ENCODE peak calls at places on chromosome 1, in eight cellular contexts. L is CD8-positive, alpha-beta T cell; X is OCI-LY7; P is AG09319; D is tibial nerve; T is mucosa of descending colon; N is HFF-Myc; S is breast epithelium. J is an unnamed sample.

GRCh38 chr1:109347511-109347910 is 40.7 kb upstream of the MYBPHL start:
- DNase-seq in L (no peak), X (no peak), P (no peak), D (no peak), T (no peak), N (no peak), S (no peak), J (no peak)

GRCh38 chr1:179803916-179804315 is 60.8 kb downstream of the FAM163A start:
- DNase-seq in L (no peak), X (no peak), P (no peak), D (no peak), T (no peak), N (no peak), S (no peak), J (no peak)

GRCh38 chr1:159929155-159930051 is 4.1 kb upstream of the TAGLN2 start:
- DNase-seq in L (no peak), X (no peak), P (no peak), D (no peak), T (peak), N (no peak), S (no peak), J (no peak)

GRCh38 chr1:66518654-66519053 is 15.3 kb upstream of the SGIP1 start:
- DNase-seq in L (no peak), X (no peak), P (no peak), D (no peak), T (no peak), N (no peak), S (no peak), J (no peak)

GRCh38 chr1:174883361-174883760 is 116.4 kb upstream of the CACYBP start:
- DNase-seq in L (no peak), X (no peak), P (peak), D (no peak), T (no peak), N (peak), S (no peak), J (no peak)

GRCh38 chr1:236147068-236147467 is 4.7 kb downstream of the GPR137B start:
- DNase-seq in L (no peak), X (no peak), P (no peak), D (no peak), T (peak), N (no peak), S (no peak), J (no peak)

GRCh38 chr1:33086384-33086850 is 5.5 kb downstream of the AZIN2 start:
- DNase-seq in L (no peak), X (peak), P (peak), D (peak), T (peak), N (no peak), S (peak), J (peak)

GRCh38 chr1:63051886-63052285 is 268.0 kb downstream of the ATG4C start:
- DNase-seq in L (no peak), X (no peak), P (no peak), D (no peak), T (no peak), N (no peak), S (no peak), J (no peak)

GRCh38 chr1:226108935-226109828 is 46.7 kb downstream of the H3-3A start:
- DNase-seq in L (no peak), X (no peak), P (no peak), D (no peak), T (no peak), N (no peak), S (no peak), J (no peak)

GRCh38 chr1:46617108-46617694 is 590 bp upstream of the MOB3C start:
- DNase-seq in L (no peak), X (no peak), P (no peak), D (no peak), T (no peak), N (no peak), S (no peak), J (no peak)

GRCh38 chr1:184061396-184062003 is 10.0 kb downstream of the TSEN15 start:
- DNase-seq in L (no peak), X (no peak), P (no peak), D (no peak), T (no peak), N (no peak), S (no peak), J (no peak)

GRCh38 chr1:175287849-175288248 is 95.3 kb upstream of the KIAA0040 start:
- DNase-seq in L (no peak), X (no peak), P (no peak), D (no peak), T (no peak), N (no peak), S (no peak), J (no peak)

GRCh38 chr1:96187027-96187426 is 534.6 kb upstream of the PTBP2 start:
- DNase-seq in L (no peak), X (no peak), P (no peak), D (no peak), T (no peak), N (no peak), S (no peak), J (no peak)

GRCh38 chr1:97277891-97278662 is 556.5 kb downstream of the PTBP2 start:
- DNase-seq in L (no peak), X (no peak), P (peak), D (no peak), T (no peak), N (peak), S (no peak), J (no peak)

GRCh38 chr1:66476774-66477173 is 57.2 kb upstream of the SGIP1 start:
- DNase-seq in L (no peak), X (no peak), P (no peak), D (no peak), T (no peak), N (no peak), S (no peak), J (no peak)

GRCh38 chr1:204574856-204575145 is 58.6 kb downstream of the MDM4 start:
- DNase-seq in L (no peak), X (no peak), P (no peak), D (no peak), T (no peak), N (peak), S (no peak), J (no peak)

GRCh38 chr1:22249928-22250680 is 107.2 kb upstream of the WNT4 start:
- DNase-seq in L (no peak), X (no peak), P (no peak), D (no peak), T (no peak), N (peak), S (no peak), J (no peak)

GRCh38 chr1:57431400-57431799 is 7.5 kb upstream of the DAB1 start:
- DNase-seq in L (no peak), X (no peak), P (no peak), D (no peak), T (no peak), N (no peak), S (no peak), J (no peak)

GRCh38 chr1:235343726-235344125 is 15.4 kb downstream of the GGPS1 start:
- DNase-seq in L (no peak), X (no peak), P (no peak), D (no peak), T (no peak), N (no peak), S (no peak), J (no peak)

GRCh38 chr1:35899941-35900340 is 16.9 kb downstream of the AGO1 start:
- DNase-seq in L (no peak), X (no peak), P (no peak), D (no peak), T (no peak), N (no peak), S (no peak), J (no peak)

GRCh38 chr1:69967245-69967766 is 238.1 kb downstream of the LRRC40 start:
- DNase-seq in L (no peak), X (peak), P (no peak), D (no peak), T (no peak), N (no peak), S (no peak), J (no peak)

GRCh38 chr1:227033880-227034279 is 93.8 kb downstream of the COQ8A start:
- DNase-seq in L (no peak), X (no peak), P (no peak), D (no peak), T (no peak), N (no peak), S (no peak), J (no peak)

GRCh38 chr1:185477638-185478216 is 160.7 kb upstream of the IVNS1ABP start:
- DNase-seq in L (no peak), X (no peak), P (no peak), D (no peak), T (peak), N (no peak), S (no peak), J (no peak)

GRCh38 chr1:92709738-92710137 is 75.2 kb downstream of the EVI5 start:
- DNase-seq in L (no peak), X (no peak), P (no peak), D (no peak), T (peak), N (peak), S (no peak), J (no peak)

GRCh38 chr1:202199141-202199889 is 5.7 kb downstream of the LGR6 start:
- DNase-seq in L (no peak), X (no peak), P (no peak), D (no peak), T (peak), N (no peak), S (no peak), J (no peak)

GRCh38 chr1:175887981-175888428 is 144.6 kb upstream of the TNR start:
- DNase-seq in L (no peak), X (peak), P (no peak), D (peak), T (peak), N (peak), S (no peak), J (peak)

GRCh38 chr1:155834296-155834926 is 22.6 kb downstream of the GON4L start:
- DNase-seq in L (no peak), X (no peak), P (no peak), D (no peak), T (no peak), N (no peak), S (no peak), J (no peak)

GRCh38 chr1:61636814-61637213 is 88.1 kb downstream of the TM2D1 start:
- DNase-seq in L (no peak), X (no peak), P (no peak), D (no peak), T (no peak), N (no peak), S (no peak), J (no peak)

DNA sequence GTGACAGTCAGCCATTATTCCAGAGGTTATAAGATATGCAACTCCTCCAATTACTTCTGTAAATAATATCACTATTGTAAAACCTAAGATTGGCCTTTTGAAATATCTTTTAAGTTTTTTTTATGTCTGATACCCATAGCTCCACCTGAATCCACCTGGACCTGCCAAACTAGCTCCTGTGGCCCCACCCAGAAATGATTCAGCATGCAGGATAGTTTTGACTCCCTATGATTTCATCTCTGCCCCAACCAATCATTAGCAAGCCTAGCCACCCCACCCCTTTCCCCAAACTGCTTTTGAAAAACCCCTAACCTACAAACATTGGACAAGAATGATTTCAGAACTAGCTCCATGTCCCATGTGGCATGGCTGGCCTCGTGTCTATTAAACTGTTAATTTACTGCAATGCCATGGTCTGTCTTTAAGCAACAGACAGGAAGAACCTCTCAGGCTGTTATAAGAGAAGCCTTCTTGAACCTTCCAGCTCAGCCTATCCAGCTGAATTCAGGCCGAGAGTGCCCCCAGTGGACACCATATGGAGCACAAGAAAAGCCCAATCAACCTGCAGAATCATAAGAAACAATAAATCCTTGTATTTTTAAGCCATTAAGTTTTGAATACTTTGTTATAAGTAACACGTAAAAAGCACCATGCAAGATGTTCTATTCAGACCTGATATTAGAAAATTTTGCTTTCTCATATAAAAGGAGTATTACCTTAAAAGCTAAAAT is 263.0 kb upstream of the ZRANB2 start:
- DNase-seq in L (no peak), X (peak), P (no peak), D (no peak), T (no peak), N (no peak), S (no peak), J (no peak)
- TF ChIP-seq CTCF in L (no peak), X (peak), P (no peak), D (no peak), T (no peak), N (peak), S (no peak), J (peak)

GRCh38 chr1:12049625-12050024 is 13.5 kb upstream of the TNFRSF8 start:
- DNase-seq in L (no peak), X (no peak), P (no peak), D (no peak), T (no peak), N (no peak), S (no peak), J (no peak)
- TF ChIP-seq CTCF in L (no peak), X (peak), P (no peak), D (no peak), T (no peak), N (no peak), S (no peak), J (peak)

DNA sequence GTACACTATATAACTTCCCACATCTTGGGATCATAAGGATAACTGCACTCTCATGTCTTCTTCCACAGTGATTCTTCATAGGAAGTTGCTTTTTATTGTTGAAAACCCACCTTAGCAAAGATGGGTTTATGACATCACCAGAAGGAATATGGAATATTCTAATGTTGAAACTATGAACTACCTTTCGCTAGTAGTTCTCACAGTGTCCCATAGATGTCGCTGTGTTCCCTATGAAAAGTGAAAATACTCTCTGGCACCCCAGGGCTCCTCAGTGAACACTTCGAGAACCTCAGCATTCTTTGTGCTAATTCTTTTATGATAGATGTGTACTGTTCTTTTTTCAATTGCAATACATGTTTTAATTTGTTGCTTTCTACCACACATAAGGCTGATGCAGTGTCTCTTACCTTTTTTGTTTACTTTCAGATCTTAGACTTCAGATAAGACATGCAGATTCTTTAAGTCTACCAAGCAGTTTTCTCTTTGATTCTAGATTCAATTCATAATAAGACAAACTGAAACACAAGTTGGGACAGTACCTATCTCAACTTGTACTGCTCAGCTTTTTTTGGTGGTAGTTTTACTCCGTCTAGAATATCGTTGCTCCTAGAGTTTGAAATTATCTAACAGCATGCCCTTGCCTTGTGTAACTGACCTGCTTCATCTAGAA is 90.8 kb downstream of the GTF2B start:
- DNase-seq in L (no peak), X (peak), P (no peak), D (no peak), T (peak), N (no peak), S (no peak), J (no peak)
- TF ChIP-seq CTCF in L (peak), X (peak), P (peak), D (peak), T (peak), N (peak), S (peak), J (peak)

GRCh38 chr1:189880135-189880534 is 597.5 kb downstream of the BRINP3 start:
- DNase-seq in L (no peak), X (no peak), P (no peak), D (no peak), T (no peak), N (no peak), S (no peak), J (no peak)
- TF ChIP-seq CTCF in L (no peak), X (no peak), P (no peak), D (no peak), T (no peak), N (no peak), S (no peak), J (no peak)

GRCh38 chr1:119544165-119544762 is 37.3 kb downstream of the HSD3B1 start:
- DNase-seq in L (no peak), X (peak), P (no peak), D (no peak), T (peak), N (no peak), S (no peak), J (no peak)
- TF ChIP-seq CTCF in L (no peak), X (peak), P (peak), D (no peak), T (no peak), N (peak), S (no peak), J (peak)

GRCh38 chr1:206909883-206910318 is 11.8 kb downstream of the FCMR start:
- DNase-seq in L (no peak), X (no peak), P (no peak), D (no peak), T (no peak), N (no peak), S (no peak), J (no peak)

GRCh38 chr1:206909167-206909882 is 12.1 kb downstream of the IL24 start:
- DNase-seq in L (no peak), X (no peak), P (no peak), D (peak), T (peak), N (no peak), S (peak), J (peak)

GRCh38 chr1:206908038-206908437 is 10.8 kb downstream of the IL24 start:
- DNase-seq in L (no peak), X (no peak), P (no peak), D (no peak), T (no peak), N (no peak), S (no peak), J (no peak)

GRCh38 chr1:206905295-206906164 is 8.3 kb downstream of the IL24 start:
- DNase-seq in L (no peak), X (peak), P (no peak), D (no peak), T (no peak), N (peak), S (no peak), J (no peak)

DNA sequence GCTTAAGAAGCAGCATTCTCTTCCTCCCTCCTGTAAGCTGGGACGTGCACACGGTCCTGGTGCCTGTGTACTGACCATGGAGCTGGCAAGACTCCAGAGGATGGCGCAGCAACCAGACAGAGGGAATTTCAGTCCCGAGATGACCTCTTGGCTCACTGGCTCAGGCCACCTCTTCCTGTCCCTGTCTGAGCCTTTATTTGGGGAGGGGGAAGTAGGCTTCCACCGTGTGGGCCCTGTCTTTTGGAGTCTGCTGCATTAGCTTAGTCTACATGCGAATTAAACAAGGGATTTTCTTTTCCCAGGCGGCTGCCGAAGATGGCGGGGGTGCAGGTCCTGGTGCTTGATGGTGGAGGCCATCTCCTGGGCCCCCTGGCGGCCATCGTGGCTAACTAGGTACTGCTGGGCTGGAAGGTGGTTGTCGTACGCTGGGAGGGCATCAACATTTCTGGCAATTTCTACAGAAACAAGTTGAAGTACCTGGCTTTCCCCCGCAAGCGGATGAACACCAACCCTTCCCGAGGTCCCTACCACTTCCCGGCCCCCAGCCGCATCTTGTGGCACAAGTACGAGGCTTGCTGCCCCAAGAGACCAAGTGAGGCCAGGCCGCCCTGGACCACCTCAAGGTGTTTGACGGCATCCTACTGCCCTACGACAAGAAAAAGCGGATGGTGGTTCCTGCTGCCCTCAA is 10.2 kb downstream of the IL24 start:
- DNase-seq in L (no peak), X (no peak), P (no peak), D (no peak), T (no peak), N (no peak), S (no peak), J (no peak)
- TF ChIP-seq CTCF in L (no peak), X (no peak), P (no peak), D (no peak), T (no peak), N (peak), S (no peak), J (peak)

GRCh38 chr1:29704430-29704829 is 468.1 kb downstream of the PTPRU start:
- DNase-seq in L (no peak), X (no peak), P (no peak), D (no peak), T (no peak), N (no peak), S (no peak), J (no peak)

GRCh38 chr1:29706936-29707335 is 470.6 kb downstream of the PTPRU start:
- DNase-seq in L (no peak), X (peak), P (no peak), D (no peak), T (no peak), N (peak), S (no peak), J (peak)

GRCh38 chr1:29707796-29708195 is 471.5 kb downstream of the PTPRU start:
- DNase-seq in L (no peak), X (no peak), P (no peak), D (no peak), T (no peak), N (no peak), S (no peak), J (no peak)

GRCh38 chr1:29700522-29700921 is 464.2 kb downstream of the PTPRU start:
- DNase-seq in L (no peak), X (no peak), P (no peak), D (no peak), T (no peak), N (no peak), S (no peak), J (no peak)

DNA sequence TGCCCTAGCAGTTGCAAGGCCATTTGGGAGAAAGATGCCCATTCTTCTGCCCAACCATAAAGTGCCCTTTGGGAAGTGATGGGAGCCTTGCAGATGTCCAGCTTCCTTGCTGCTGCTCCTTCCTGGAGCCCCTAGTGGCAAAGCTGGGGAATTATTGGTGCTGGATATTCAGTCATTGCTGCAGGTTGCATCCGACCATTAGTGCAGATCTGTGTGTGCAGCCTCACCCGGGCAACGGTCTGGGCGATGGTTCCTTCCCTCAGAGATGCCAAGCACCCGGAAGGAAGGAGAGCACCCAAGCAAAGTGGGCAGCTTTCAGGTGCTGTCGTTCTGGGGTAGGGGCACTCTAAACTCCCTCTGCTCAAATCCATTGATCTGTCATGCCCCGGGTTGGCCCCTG is 467.3 kb downstream of the PTPRU start:
- DNase-seq in L (no peak), X (peak), P (no peak), D (no peak), T (peak), N (peak), S (no peak), J (no peak)
- TF ChIP-seq CTCF in L (no peak), X (peak), P (peak), D (peak), T (no peak), N (peak), S (peak), J (peak)